ENCODE peak calls at places on chromosomes 6 and 20, in six cellular contexts. C is astrocyte of the spinal cord; K is effector memory CD4-positive, alpha-beta T cell; J is astrocyte; F is GDM1; S is AG08395. H is an unnamed sample.

GRCh38 chr20:11807070-11807741 is 110.5 kb upstream of the BTBD3 start:
- DNase-seq in S (peak; percentile 88), J (peak; percentile 92), F (no peak), C (peak; percentile 92), K (no peak), H (no peak)

GRCh38 chr20:49692941-49693340 is 20.7 kb downstream of the B4GALT5 start:
- DNase-seq in K (no peak), J (no peak), F (no peak), S (no peak), C (no peak), H (no peak)

GRCh38 chr20:30168025-30168799 is 1089.3 kb upstream of the DEFB115 start:
- DNase-seq in F (no peak), J (no peak), K (no peak), S (no peak), C (no peak), H (no peak)

GRCh38 chr6:136344420-136344819 is 54.8 kb upstream of the BCLAF1 start:
- DNase-seq in F (no peak), C (peak; percentile 80), J (peak; percentile 73), S (no peak), K (no peak), H (no peak)

GRCh38 chr6:117817992-117818391 is 89.1 kb upstream of the SLC35F1 start:
- DNase-seq in F (no peak), K (no peak), C (no peak), S (no peak), J (no peak), H (no peak)

GRCh38 chr6:27505209-27506027 is 32.5 kb upstream of the ZNF184 start:
- DNase-seq in J (peak; percentile 60), F (no peak), S (peak; percentile 17), C (peak; percentile 38), K (peak; percentile 62), H (peak; percentile 25)

GRCh38 chr6:1858191-1858590 is 248.5 kb downstream of the FOXC1 start:
- DNase-seq in K (no peak), F (no peak), S (no peak), C (no peak), J (no peak), H (no peak)

GRCh38 chr6:28489366-28490190 is 26.0 kb downstream of the GPX6 start:
- DNase-seq in F (peak; percentile 15), K (no peak), J (peak; percentile 67), S (peak; percentile 48), C (peak; percentile 83), H (no peak)

GRCh38 chr6:2542858-2543218 is 207.9 kb downstream of the MYLK4 start:
- DNase-seq in K (peak; percentile 6), C (peak; percentile 88), S (no peak), F (peak; percentile 94), J (peak; percentile 96), H (no peak)

GRCh38 chr6:42251911-42252637 is 34.4 kb upstream of the MRPS10 start:
- DNase-seq in J (peak; percentile 50), F (no peak), S (peak; percentile 61), K (no peak), C (peak; percentile 25), H (peak; percentile 79)

GRCh38 chr6:18293192-18293904 is 29.0 kb upstream of the DEK start:
- DNase-seq in J (peak; percentile 22), K (no peak), F (no peak), S (peak; percentile 44), C (peak; percentile 42), H (no peak)

GRCh38 chr6:11043961-11044711 is at the start of gene ELOVL2:
- DNase-seq in F (no peak), S (peak; percentile 65), C (peak; percentile 24), J (peak; percentile 22), K (no peak), H (peak; percentile 39)

GRCh38 chr20:61482901-61483300 is 230.8 kb downstream of the CDH4 start:
- DNase-seq in C (no peak), J (no peak), K (no peak), S (no peak), F (no peak), H (no peak)

GRCh38 chr6:126657556-126658129 is 317.7 kb downstream of the CENPW start:
- DNase-seq in C (peak; percentile 47), S (peak; percentile 54), J (peak; percentile 23), K (no peak), F (no peak), H (peak; percentile 12)

GRCh38 chr6:116258520-116258919 is 4.6 kb upstream of the TSPYL4 start:
- DNase-seq in F (no peak), J (no peak), C (no peak), K (no peak), S (no peak), H (no peak)

GRCh38 chr6:35719830-35720733 is 16.8 kb upstream of the ARMC12 start:
- DNase-seq in C (peak; percentile 68), F (peak; percentile 80), J (no peak), S (no peak), K (no peak), H (no peak)

GRCh38 chr6:3966426-3966825 is 112.5 kb downstream of the FAM217A start:
- DNase-seq in F (no peak), S (no peak), C (no peak), K (no peak), J (no peak), H (no peak)

GRCh38 chr6:65760285-65760684 is 53.3 kb upstream of the EYS start:
- DNase-seq in F (no peak), J (no peak), K (no peak), S (peak; percentile 15), C (no peak), H (no peak)

GRCh38 chr6:21384211-21384610 is 209.3 kb upstream of the SOX4 start:
- DNase-seq in J (peak; percentile 31), F (no peak), K (no peak), S (no peak), C (no peak), H (no peak)

GRCh38 chr6:137680678-137681346 is 186.2 kb upstream of the TNFAIP3 start:
- DNase-seq in C (peak; percentile 32), K (no peak), J (peak; percentile 24), S (no peak), F (no peak), H (no peak)

GRCh38 chr6:151096691-151097090 is 143.1 kb upstream of the AKAP12 start:
- DNase-seq in J (peak; percentile 47), K (no peak), C (peak; percentile 42), F (no peak), S (no peak), H (no peak)

GRCh38 chr20:2688041-2688591 is 4.5 kb upstream of the EBF4 start:
- DNase-seq in C (peak; percentile 36), F (peak; percentile 63), J (no peak), S (peak; percentile 18), K (peak; percentile 58), H (peak; percentile 30)

GRCh38 chr6:35776364-35777215 is at the start of gene CLPSL2:
- DNase-seq in K (no peak), S (no peak), C (no peak), F (no peak), J (no peak), H (no peak)